ENCODE peak calls at places on chromosomes 2 and 18, in four cellular contexts. M is K562, P is GM12891, E is GM12878. T is an unnamed sample.
A peak's percentile ranks its signal among the peaks of the same experiment; 100 is the strongest.

GRCh38 chr2:240831594-240832204 is 11.7 kb upstream of the KIF1A start:
- DNase-seq in M (no peak), P (no peak), E (no peak), T (no peak)

GRCh38 chr18:26159353-26159752 is 25.7 kb downstream of the PSMA8 start:
- DNase-seq in M (no peak), P (no peak), E (no peak), T (no peak)

GRCh38 chr2:161165266-161165665 is 5.0 kb downstream of the TANK start:
- DNase-seq in M (no peak), P (no peak), E (no peak), T (no peak)

GRCh38 chr2:187875836-187876235 is 321.6 kb upstream of the TFPI start:
- DNase-seq in M (no peak), P (no peak), E (no peak), T (no peak)

GRCh38 chr18:75173125-75173432 is 35.9 kb downstream of the PTGR3 start:
- DNase-seq in M (no peak), P (peak; percentile 77), E (peak; percentile 64), T (peak; percentile 53)

GRCh38 chr18:7824970-7825369 is 257.9 kb downstream of the PTPRM start:
- DNase-seq in M (no peak), P (no peak), E (no peak), T (no peak)

GRCh38 chr2:203685081-203685621 is 21.3 kb upstream of the CD28 start:
- DNase-seq in M (no peak), P (no peak), E (no peak), T (no peak)

GRCh38 chr2:148565272-148565894 is 79.2 kb upstream of the EPC2 start:
- DNase-seq in M (no peak), P (no peak), E (no peak), T (no peak)

GRCh38 chr18:78911751-78912283 is 67.8 kb upstream of the SALL3 start:
- DNase-seq in M (no peak), P (no peak), E (no peak), T (no peak)

GRCh38 chr2:163553601-163554000 is 182.2 kb downstream of the FIGN start:
- DNase-seq in M (no peak), P (no peak), E (no peak), T (no peak)

GRCh38 chr2:208619993-208620392 is 213.4 kb downstream of the PTH2R start:
- DNase-seq in M (no peak), P (no peak), E (no peak), T (no peak)

GRCh38 chr18:10086458-10086857 is 172.6 kb downstream of the VAPA start:
- DNase-seq in M (no peak), P (no peak), E (no peak), T (no peak)

GRCh38 chr2:61162721-61163120 is 733 bp downstream of the C2orf74 start:
- DNase-seq in M (no peak), P (no peak), E (no peak), T (no peak)

DNA sequence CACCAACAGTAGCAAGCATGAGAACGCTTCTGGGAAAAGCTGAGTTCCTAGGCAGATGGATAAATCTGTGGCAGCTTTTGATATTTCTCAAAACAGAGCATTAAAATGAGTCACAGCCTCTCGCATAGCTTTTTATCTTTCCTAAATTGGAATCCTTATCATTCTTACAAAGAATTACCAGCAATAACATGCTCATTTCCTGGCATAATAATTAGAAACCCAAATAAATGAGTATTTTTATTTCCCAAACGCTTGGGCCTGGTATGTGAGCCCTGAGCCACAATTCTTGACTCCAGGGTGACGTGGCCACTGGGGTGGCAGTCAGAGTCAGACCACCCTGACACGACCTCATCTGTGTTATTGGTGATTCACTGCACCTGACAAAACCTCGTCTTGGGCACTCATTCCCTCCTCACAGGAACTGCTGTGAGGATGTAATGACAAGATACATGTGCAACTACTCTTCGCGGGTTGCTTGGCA is 210.7 kb downstream of the ARL4C start:
- DNase-seq in M (no peak), P (no peak), E (no peak), T (no peak)
- TF ChIP-seq POLR2AphosphoS5 in M (no peak), P (no peak), E (no peak), T (no peak)

GRCh38 chr2:152518656-152519580 is 183.9 kb downstream of the FMNL2 start:
- DNase-seq in M (no peak), P (no peak), E (no peak), T (no peak)
- TF ChIP-seq TAF1 in M (no peak), P (no peak), E (no peak), T (no peak)

GRCh38 chr2:230713331-230714121 is 884 bp downstream of the CAB39 start:
- DNase-seq in M (peak; percentile 62), P (no peak), E (no peak), T (peak; percentile 22)

GRCh38 chr2:230715201-230715600 is 2.6 kb downstream of the CAB39 start:
- DNase-seq in M (peak; percentile 13), P (no peak), E (no peak), T (no peak)

GRCh38 chr2:230714122-230714453 is 1.4 kb downstream of the CAB39 start:
- DNase-seq in M (no peak), P (no peak), E (no peak), T (peak; percentile 21)

GRCh38 chr2:230711224-230711623 is 1.4 kb upstream of the CAB39 start:
- DNase-seq in M (no peak), P (no peak), E (no peak), T (no peak)

DNA sequence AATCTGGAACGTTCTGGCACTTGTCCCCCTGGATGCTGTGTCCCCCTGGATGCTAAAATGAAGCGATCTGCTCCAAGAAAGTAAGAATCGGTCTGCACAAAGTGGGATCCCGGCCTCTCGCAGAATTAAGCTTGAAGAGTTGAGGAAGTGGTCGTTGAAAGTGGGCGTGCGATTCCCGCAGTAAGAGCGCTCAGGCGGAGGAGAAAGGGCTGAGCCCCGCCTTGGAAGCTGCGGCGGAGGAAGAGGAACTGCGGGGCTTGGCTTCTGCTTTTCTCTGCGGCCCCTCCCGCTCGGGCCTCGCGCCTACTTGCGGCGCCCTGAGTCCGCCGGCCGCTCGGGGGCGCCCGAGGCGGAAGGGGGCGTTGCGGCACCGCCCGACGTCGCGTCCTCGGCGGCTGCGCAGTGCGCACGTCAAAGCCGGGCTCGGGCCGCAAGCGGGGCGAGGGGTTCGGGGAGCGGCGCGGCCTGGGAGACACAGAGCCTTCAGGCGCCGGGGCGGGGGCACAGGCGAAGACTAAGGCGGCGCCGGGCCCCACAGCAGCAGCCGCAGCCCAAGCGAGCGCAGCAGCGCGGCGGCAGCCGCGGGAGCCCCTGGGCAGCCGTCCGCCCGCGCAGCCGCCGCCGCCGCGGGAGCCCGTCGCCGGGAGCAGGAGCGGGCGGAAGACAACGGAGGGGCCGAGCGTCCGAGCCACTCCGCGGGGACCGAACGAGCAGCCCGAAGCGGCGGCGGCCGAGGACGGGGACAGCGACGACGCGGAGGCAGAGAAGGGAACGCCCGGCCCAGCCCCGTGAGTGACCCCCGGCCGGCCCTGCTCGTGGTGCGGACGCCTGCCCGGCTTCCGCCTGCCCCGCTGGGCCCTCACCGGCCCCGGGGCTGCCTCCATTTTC is at the start of gene CAB39:
- DNase-seq in M (peak; percentile 85), P (peak; percentile 83), E (peak; percentile 63), T (peak; percentile 88)
- TF ChIP-seq POLR2A in M (peak; percentile 21), P (no peak), E (peak; percentile 80), T (peak; percentile 64)

DNA sequence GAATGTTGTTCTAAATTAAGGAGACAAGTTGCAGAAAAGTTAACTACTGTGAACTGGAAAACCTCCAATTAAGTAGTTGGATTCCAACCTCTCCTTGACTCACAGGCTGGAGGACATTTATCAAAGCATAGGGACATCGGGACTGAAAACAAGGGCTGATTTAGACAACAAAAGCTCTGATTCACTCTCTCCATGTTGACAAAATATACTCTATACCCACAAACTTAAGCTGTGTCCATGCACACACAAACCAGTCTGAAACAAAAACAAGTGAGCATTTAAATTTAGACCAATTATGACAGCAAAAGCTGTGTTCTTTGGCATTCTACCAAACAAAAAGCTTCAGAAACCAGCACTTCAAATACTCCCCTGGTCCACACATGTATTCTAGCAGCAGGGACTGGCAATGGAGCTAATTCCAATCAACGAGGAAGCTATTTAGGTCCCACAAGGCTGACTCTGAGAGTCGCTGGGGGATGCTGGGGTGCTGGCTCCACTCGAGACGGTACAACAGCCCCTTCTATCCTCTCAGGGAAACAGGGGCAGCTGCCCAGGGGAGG is 71.4 kb downstream of the NXPH2 start:
- DNase-seq in M (no peak), P (no peak), E (no peak), T (no peak)
- TF ChIP-seq POLR2AphosphoS5 in M (no peak), P (no peak), E (no peak), T (no peak)

DNA sequence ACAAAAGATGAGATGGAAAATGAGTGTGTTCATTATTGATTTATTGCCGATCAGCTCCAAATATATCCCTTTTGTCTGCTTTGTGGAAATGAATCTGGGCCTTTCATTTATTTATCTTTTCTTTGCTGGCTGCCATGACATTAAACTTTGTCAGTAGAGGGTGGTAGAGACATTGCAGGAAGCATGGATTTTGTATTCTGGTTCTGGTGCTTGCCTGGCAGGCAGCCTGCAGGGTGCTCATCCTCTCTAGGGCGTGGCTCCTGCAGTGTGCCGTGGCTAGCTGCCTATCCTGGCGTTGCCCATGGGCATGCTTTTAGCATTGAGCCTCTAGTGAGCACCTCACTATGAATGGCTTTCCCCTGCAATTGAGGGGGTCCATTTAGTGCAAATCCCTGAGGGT is 593.1 kb downstream of the RNF144A start:
- DNase-seq in M (no peak), P (no peak), E (no peak), T (no peak)
- TF ChIP-seq TAF1 in M (no peak), P (no peak), E (no peak), T (no peak)

GRCh38 chr2:68157402-68158133 is at the start of gene PNO1:
- DNase-seq in M (peak; percentile 97), P (peak; percentile 77), E (peak; percentile 86), T (peak; percentile 84)
- TF ChIP-seq POLR2A in M (peak; percentile 82), P (no peak), E (peak; percentile 81), T (peak; percentile 66)

DNA sequence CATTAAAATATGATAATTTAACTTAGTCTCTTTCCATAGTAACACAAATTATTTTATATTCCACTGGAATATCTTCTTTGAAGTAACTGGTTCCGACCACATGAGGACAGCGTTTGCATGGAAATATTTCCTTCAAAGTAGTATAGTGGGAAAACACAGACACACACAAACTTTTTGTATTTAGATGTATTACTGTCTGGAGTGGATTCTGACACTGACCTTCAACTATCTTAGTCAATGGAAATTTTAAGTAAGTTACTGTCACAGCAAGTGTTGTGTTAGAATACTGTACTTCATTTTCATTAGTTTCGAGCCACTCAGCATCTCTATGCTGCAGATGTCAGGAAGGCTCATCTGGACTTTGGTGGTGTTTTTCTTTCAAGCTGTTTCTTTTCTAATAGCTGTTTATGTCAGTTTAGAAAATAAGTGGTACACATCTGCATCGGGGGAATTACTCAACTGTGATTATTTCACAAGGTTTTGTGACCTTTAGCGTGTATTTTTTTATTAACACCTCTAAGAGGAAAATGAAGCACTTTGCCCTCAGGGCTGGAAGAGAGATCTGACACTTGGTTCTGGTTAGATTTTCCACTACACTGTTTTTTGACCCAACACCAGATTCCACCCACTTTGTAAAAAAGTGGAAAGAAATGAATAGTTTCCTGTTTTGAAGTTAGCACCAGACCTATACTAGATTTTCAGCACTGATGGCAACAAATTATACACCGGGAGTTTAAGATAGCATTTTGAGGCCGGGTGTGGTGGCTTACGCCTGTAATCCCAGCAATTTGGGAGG is 18.9 kb upstream of the THOC1 start:
- DNase-seq in M (no peak), P (no peak), E (no peak), T (no peak)
- TF ChIP-seq POLR2AphosphoS5 in M (no peak), P (no peak), E (no peak), T (no peak)